ENCODE peak calls at places on chromosomes 6 and 20, in seven cellular contexts. K, L, B, T, C, Q and I are unnamed samples. For H3K4me1, the result is how much of the 10 kb centered on the place peaks cover.

GRCh38 chr20:32517914-32518592 is 67.1 kb downstream of the NOL4L start:
- DNase-seq in K (no peak), L (no peak), B (no peak), T (no peak), C (no peak), Q (no peak), I (no peak)

GRCh38 chr6:163780993-163781392 is 366.5 kb downstream of the QKI start:
- DNase-seq in K (no peak), L (no peak), B (no peak), T (no peak), C (no peak), Q (peak), I (peak)

GRCh38 chr6:167676666-167677421 is 149.9 kb upstream of the AFDN start:
- DNase-seq in K (peak), L (no peak), B (peak), T (peak), C (no peak), Q (peak), I (no peak)

GRCh38 chr20:53595018-53595378 is 1.4 kb upstream of the ZNF217 start:
- DNase-seq in K (no peak), L (no peak), B (no peak), T (no peak), C (no peak), Q (no peak), I (no peak)

GRCh38 chr6:41257369-41258195 is 28.9 kb downstream of the TREM1 start:
- DNase-seq in K (no peak), L (no peak), B (no peak), T (no peak), C (peak), Q (no peak), I (no peak)

GRCh38 chr6:117477988-117478852 is 4.3 kb upstream of the DCBLD1 start:
- DNase-seq in K (peak), L (peak), B (no peak), T (no peak), C (no peak), Q (peak), I (no peak)

GRCh38 chr20:54115172-54115854 is 44.9 kb upstream of the BCAS1 start:
- DNase-seq in K (no peak), L (no peak), B (peak), T (no peak), C (no peak), Q (no peak), I (no peak)

GRCh38 chr20:33493076-33493766 is 3.3 kb downstream of the CBFA2T2 start:
- DNase-seq in K (no peak), L (no peak), B (no peak), T (peak), C (no peak), Q (no peak), I (no peak)

GRCh38 chr6:44626608-44627007 is 239.1 kb downstream of the CDC5L start:
- DNase-seq in K (peak), L (no peak), B (peak), T (no peak), C (no peak), Q (no peak), I (no peak)

GRCh38 chr6:33000053-33000452 is 9.3 kb downstream of the HLA-DOA start:
- DNase-seq in K (no peak), L (peak), B (no peak), T (no peak), C (no peak), Q (peak), I (no peak)

GRCh38 chr6:6665505-6665904 is 77.0 kb downstream of the LY86 start:
- DNase-seq in K (no peak), L (no peak), B (no peak), T (no peak), C (no peak), Q (peak), I (no peak)

GRCh38 chr6:11496152-11497060 is 41.1 kb upstream of the TMEM170B start:
- DNase-seq in K (peak), L (peak), B (no peak), T (peak), C (no peak), Q (peak), I (no peak)

GRCh38 chr6:74018825-74019224 is 322.8 kb downstream of the CD109 start:
- DNase-seq in K (no peak), L (no peak), B (no peak), T (no peak), C (no peak), Q (no peak), I (peak)

GRCh38 chr6:55388161-55388560 is 60.9 kb downstream of the GFRAL start:
- DNase-seq in K (no peak), L (no peak), B (no peak), T (no peak), C (no peak), Q (no peak), I (no peak)

GRCh38 chr6:40400738-40401137 is 186.4 kb downstream of the LRFN2 start:
- DNase-seq in K (no peak), L (no peak), B (no peak), T (no peak), C (no peak), Q (no peak), I (no peak)

GRCh38 chr20:33119725-33120720 is 40.6 kb downstream of the BPIFB4 start:
- DNase-seq in K (no peak), L (no peak), B (no peak), T (no peak), C (no peak), Q (no peak), I (no peak)

GRCh38 chr6:112935402-112936078 is 588.4 kb downstream of the RFPL4B start:
- DNase-seq in K (no peak), L (no peak), B (no peak), T (no peak), C (no peak), Q (no peak), I (no peak)

GRCh38 chr6:107965746-107966145 is 7.7 kb upstream of the SEC63 start:
- DNase-seq in K (no peak), L (no peak), B (no peak), T (no peak), C (no peak), Q (no peak), I (no peak)

GRCh38 chr6:82711105-82711829 is 347.6 kb downstream of the TPBG start:
- DNase-seq in K (no peak), L (no peak), B (no peak), T (no peak), C (no peak), Q (no peak), I (no peak)

GRCh38 chr6:125020385-125020784 is 58.1 kb downstream of the RNF217 start:
- DNase-seq in K (no peak), L (no peak), B (no peak), T (no peak), C (no peak), Q (no peak), I (no peak)

GRCh38 chr6:156686429-156686939 is 90.7 kb upstream of the ARID1B start:
- DNase-seq in K (no peak), L (peak), B (no peak), T (no peak), C (no peak), Q (peak), I (no peak)

GRCh38 chr20:4947817-4948559 is 53.3 kb downstream of the SLC23A2 start:
- DNase-seq in K (no peak), L (no peak), B (no peak), T (no peak), C (no peak), Q (no peak), I (no peak)
- H3K4me1 ChIP-seq in K (under half), L (half or more), B (under half), T (under half), C (half or more), Q (under half), I (under half)

GRCh38 chr6:46850781-46851180 is 57.6 kb downstream of the MEP1A start:
- DNase-seq in K (no peak), L (no peak), B (no peak), T (no peak), C (no peak), Q (no peak), I (no peak)

GRCh38 chr6:46848684-46849360 is 55.6 kb downstream of the MEP1A start:
- DNase-seq in K (peak), L (peak), B (peak), T (peak), C (peak), Q (peak), I (peak)

GRCh38 chr6:46845126-46845525 is 51.9 kb downstream of the MEP1A start:
- DNase-seq in K (no peak), L (no peak), B (no peak), T (no peak), C (peak), Q (no peak), I (no peak)

GRCh38 chr6:46849361-46849690 is 56.1 kb downstream of the MEP1A start:
- DNase-seq in K (no peak), L (no peak), B (no peak), T (no peak), C (no peak), Q (no peak), I (no peak)
- H3K4me3 ChIP-seq in K (no peak), L (no peak), B (no peak), T (no peak), C (no peak), Q (no peak), I (no peak)

GRCh38 chr6:14274552-14275492 is 157.2 kb downstream of the CD83 start:
- DNase-seq in K (no peak), L (no peak), B (no peak), T (no peak), C (no peak), Q (no peak), I (no peak)

GRCh38 chr6:14275493-14275851 is 157.9 kb downstream of the CD83 start:
- DNase-seq in K (no peak), L (no peak), B (no peak), T (no peak), C (no peak), Q (no peak), I (no peak)

GRCh38 chr6:14273196-14273595 is 155.6 kb downstream of the CD83 start:
- DNase-seq in K (no peak), L (no peak), B (no peak), T (no peak), C (peak), Q (no peak), I (no peak)

GRCh38 chr6:14272111-14273085 is 154.8 kb downstream of the CD83 start:
- DNase-seq in K (no peak), L (no peak), B (no peak), T (no peak), C (peak), Q (no peak), I (no peak)

DNA sequence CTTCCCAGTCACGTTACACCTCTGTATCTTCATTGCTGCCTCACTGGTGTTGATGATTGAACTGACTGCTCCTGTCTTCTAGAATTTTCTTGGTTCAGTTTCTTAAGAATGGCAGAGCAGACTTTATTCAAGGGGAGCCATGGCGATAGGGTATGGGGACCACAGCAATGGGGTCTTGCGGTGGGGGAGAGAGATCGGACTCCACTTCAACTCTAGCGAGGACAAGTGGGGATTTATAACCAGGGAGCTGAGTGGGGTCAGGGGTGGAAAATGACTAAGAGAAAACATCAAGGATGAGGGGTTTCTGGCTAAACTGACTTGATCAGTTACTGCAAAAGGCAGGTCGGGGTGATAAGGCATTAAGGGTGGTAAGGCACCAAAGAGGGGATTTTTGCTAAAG is 156.4 kb downstream of the CD83 start:
- DNase-seq in K (no peak), L (no peak), B (no peak), T (no peak), C (no peak), Q (no peak), I (no peak)
- H3K4me1 ChIP-seq in K (under half), L (under half), B (under half), T (under half), C (under half), Q (under half), I (under half)

GRCh38 chr6:131949909-131950766 is 1.0 kb downstream of the CCN2 start:
- DNase-seq in K (peak), L (no peak), B (peak), T (peak), C (no peak), Q (peak), I (peak)

GRCh38 chr6:131948221-131948661 is 2.9 kb downstream of the CCN2 start:
- DNase-seq in K (no peak), L (no peak), B (no peak), T (no peak), C (no peak), Q (no peak), I (no peak)

GRCh38 chr6:131950767-131951575 is at the start of gene CCN2:
- DNase-seq in K (peak), L (no peak), B (peak), T (peak), C (peak), Q (peak), I (peak)

GRCh38 chr6:131948692-131949614 is 2.2 kb downstream of the CCN2 start:
- DNase-seq in K (no peak), L (no peak), B (no peak), T (peak), C (no peak), Q (no peak), I (no peak)

GRCh38 chr6:131949615-131949908 is 1.6 kb downstream of the CCN2 start:
- DNase-seq in K (no peak), L (no peak), B (no peak), T (no peak), C (no peak), Q (no peak), I (no peak)
- H3K4me3 ChIP-seq in K (peak), L (no peak), B (no peak), T (peak), C (peak), Q (peak), I (peak)

DNA sequence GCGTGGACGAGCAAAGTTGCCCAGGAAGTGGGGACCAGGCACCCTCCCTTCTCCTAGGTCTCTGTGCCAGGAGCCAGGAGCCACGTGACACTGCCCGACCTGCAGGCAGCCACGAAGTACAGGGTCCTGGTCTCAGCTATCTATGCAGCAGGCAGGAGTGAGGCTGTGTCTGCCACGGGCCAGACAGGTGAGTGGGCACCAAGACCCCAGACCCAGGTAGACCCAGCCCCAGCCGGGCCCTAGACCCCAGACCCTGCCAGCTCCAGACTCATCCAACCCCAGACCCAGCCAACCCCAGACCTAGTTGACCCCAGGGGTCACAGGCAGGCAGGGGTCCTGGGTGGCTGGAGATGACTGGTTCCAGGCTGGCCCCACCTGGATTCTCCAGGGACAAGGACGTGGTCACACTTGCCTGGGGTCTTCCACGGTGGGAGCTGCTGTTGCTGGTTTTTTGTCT is 21.1 kb downstream of the COL20A1 start:
- DNase-seq in K (no peak), L (no peak), B (peak), T (no peak), C (no peak), Q (no peak), I (peak)
- H3K4me1 ChIP-seq in K (under half), L (under half), B (under half), T (under half), C (under half), Q (under half), I (under half)

DNA sequence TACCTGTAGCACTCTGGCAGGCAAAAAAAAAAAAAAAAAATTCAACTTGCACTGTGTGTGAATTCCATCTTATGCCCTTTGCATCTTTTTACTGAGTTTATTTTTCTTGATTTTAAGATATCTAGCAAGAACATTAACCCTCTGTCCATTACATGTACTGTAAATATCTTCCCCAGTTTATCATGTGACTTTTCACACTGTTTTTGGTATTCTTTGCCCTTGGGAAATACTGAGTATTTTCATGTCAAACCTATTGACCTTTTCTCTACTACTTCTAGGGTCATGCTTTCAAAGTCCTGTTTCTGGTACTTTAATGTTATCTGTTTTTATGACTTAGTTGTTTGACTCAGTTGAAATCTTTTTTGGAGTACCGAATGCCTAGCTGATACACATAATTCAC is 843 bp upstream of the HUS1B start:
- DNase-seq in K (no peak), L (no peak), B (no peak), T (no peak), C (no peak), Q (no peak), I (no peak)
- H3K4me3 ChIP-seq in K (no peak), L (no peak), B (no peak), T (no peak), C (no peak), Q (no peak), I (no peak)

GRCh38 chr6:29665942-29666825 is 9.3 kb downstream of the MOG start:
- DNase-seq in K (no peak), L (no peak), B (no peak), T (peak), C (no peak), Q (no peak), I (no peak)
- H3K4me1 ChIP-seq in K (under half), L (under half), B (under half), T (under half), C (under half), Q (under half), I (under half)

GRCh38 chr6:24125980-24126379 is at the start of gene NRSN1:
- DNase-seq in K (peak), L (no peak), B (peak), T (no peak), C (peak), Q (peak), I (no peak)
- H3K4me3 ChIP-seq in K (no peak), L (no peak), B (no peak), T (no peak), C (peak), Q (peak), I (no peak)

GRCh38 chr6:2626381-2626780 is 124.3 kb downstream of the MYLK4 start:
- DNase-seq in K (no peak), L (no peak), B (no peak), T (no peak), C (no peak), Q (no peak), I (no peak)
- H3K4me1 ChIP-seq in K (under half), L (under half), B (under half), T (half or more), C (under half), Q (under half), I (under half)

DNA sequence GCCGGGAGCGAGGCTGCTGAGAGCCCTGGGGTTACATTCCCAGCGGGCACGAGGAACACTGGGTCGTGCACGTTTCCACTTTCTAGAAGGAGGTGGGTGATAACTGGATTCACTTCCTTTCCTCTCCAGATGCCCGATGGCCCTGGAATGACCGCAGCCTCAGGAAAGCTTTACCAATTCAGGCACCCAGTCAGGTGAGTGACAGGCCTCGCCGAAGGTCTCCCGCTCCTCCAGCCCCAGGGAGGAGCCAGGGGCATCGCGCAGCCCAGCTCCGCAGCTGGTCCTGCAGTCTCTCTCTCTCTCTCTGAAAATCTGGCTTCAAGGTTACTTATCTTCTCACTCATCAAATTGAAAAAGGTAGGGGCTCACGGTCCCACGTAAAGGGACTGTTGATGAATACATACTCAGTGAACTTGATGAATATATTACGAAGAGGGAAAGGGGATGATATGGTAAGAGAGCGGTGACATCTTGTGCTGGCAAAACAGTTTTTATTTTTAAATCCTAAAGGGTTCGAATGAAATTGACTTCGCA is 875 bp downstream of the RIPPLY2 start:
- DNase-seq in K (no peak), L (no peak), B (no peak), T (no peak), C (no peak), Q (peak), I (no peak)
- H3K4me3 ChIP-seq in K (peak), L (no peak), B (no peak), T (peak), C (peak), Q (peak), I (peak)